ENCODE peak calls at places on chromosome 14, in nine cellular contexts. W is ovary; A is CD8-positive, alpha-beta T cell; C is heart left ventricle; D is transverse colon; J is MM.1S; Z is PC-3; K is right lobe of liver; N is prostate gland. L is an unnamed sample.

GRCh38 chr14:77832301-77832700 is 32.4 kb downstream of the ADCK1 start:
- DNase-seq in W (no peak), A (no peak), C (no peak), D (no peak), J (no peak), Z (no peak), K (no peak), N (no peak), L (no peak)

GRCh38 chr14:94079891-94080605 is 954 bp downstream of the DDX24 start:
- DNase-seq in W (no peak), A (peak; percentile 53), C (no peak), D (no peak), J (no peak), Z (no peak), K (no peak), N (no peak), L (no peak)

GRCh38 chr14:63544641-63545234 is 1.6 kb upstream of the PPP2R5E start:
- DNase-seq in W (no peak), A (no peak), C (no peak), D (no peak), J (peak; percentile 13), Z (peak; percentile 52), K (no peak), N (no peak), L (no peak)

GRCh38 chr14:89277229-89277628 is 139.8 kb downstream of the FOXN3 start:
- DNase-seq in W (no peak), A (no peak), C (no peak), D (no peak), J (no peak), Z (no peak), K (no peak), N (no peak), L (no peak)

GRCh38 chr14:62445570-62445969 is 599.7 kb downstream of the KCNH5 start:
- DNase-seq in W (no peak), A (no peak), C (no peak), D (no peak), J (no peak), Z (no peak), K (no peak), N (no peak), L (no peak)

GRCh38 chr14:94051779-94052178 is 25.6 kb downstream of the OTUB2 start:
- DNase-seq in W (peak; percentile 11), A (peak; percentile 42), C (no peak), D (no peak), J (no peak), Z (no peak), K (no peak), N (no peak), L (peak; percentile 13)

GRCh38 chr14:69693145-69693544 is 73.8 kb upstream of the SRSF5 start:
- DNase-seq in W (peak; percentile 43), A (no peak), C (no peak), D (peak; percentile 61), J (peak; percentile 12), Z (no peak), K (no peak), N (no peak), L (no peak)

GRCh38 chr14:24108336-24108874 is 6.2 kb upstream of the DCAF11 start:
- DNase-seq in W (no peak), A (no peak), C (no peak), D (no peak), J (no peak), Z (no peak), K (no peak), N (no peak), L (no peak)

GRCh38 chr14:37145395-37145794 is 27.0 kb downstream of the SLC25A21 start:
- DNase-seq in W (no peak), A (no peak), C (no peak), D (no peak), J (no peak), Z (peak; percentile 80), K (no peak), N (no peak), L (no peak)

GRCh38 chr14:37153005-37153404 is 19.4 kb downstream of the SLC25A21 start:
- DNase-seq in W (no peak), A (no peak), C (no peak), D (no peak), J (no peak), Z (no peak), K (no peak), N (no peak), L (peak; percentile 28)

GRCh38 chr14:37147310-37147875 is 25.0 kb downstream of the SLC25A21 start:
- DNase-seq in W (no peak), A (no peak), C (no peak), D (no peak), J (no peak), Z (no peak), K (no peak), N (no peak), L (no peak)

GRCh38 chr14:37153483-37153882 is 18.9 kb downstream of the SLC25A21 start:
- DNase-seq in W (no peak), A (no peak), C (no peak), D (no peak), J (no peak), Z (no peak), K (no peak), N (no peak), L (no peak)

GRCh38 chr14:37150414-37150813 is 22.0 kb downstream of the SLC25A21 start:
- DNase-seq in W (no peak), A (no peak), C (no peak), D (no peak), J (peak; percentile 42), Z (peak; percentile 76), K (no peak), N (no peak), L (no peak)
- H3K27me3 ChIP-seq in W (no peaks in the 10 kb centered on the region), A (no peaks in the 10 kb centered on the region), C (no peaks in the 10 kb centered on the region), D (no peaks in the 10 kb centered on the region), J (no peaks in the 10 kb centered on the region), Z (no peaks in the 10 kb centered on the region), K (no peaks in the 10 kb centered on the region), N (no peaks in the 10 kb centered on the region), L (no peaks in the 10 kb centered on the region)

GRCh38 chr14:76193696-76194095 is 42.0 kb downstream of the GPATCH2L start:
- DNase-seq in W (no peak), A (no peak), C (no peak), D (no peak), J (no peak), Z (peak; percentile 20), K (no peak), N (no peak), L (no peak)

GRCh38 chr14:76191297-76191696 is 39.6 kb downstream of the GPATCH2L start:
- DNase-seq in W (no peak), A (no peak), C (no peak), D (no peak), J (no peak), Z (no peak), K (no peak), N (no peak), L (peak; percentile 28)

GRCh38 chr14:76194327-76194726 is 42.6 kb downstream of the GPATCH2L start:
- DNase-seq in W (no peak), A (no peak), C (no peak), D (no peak), J (no peak), Z (no peak), K (no peak), N (no peak), L (no peak)

GRCh38 chr14:76196980-76197379 is 45.3 kb downstream of the GPATCH2L start:
- DNase-seq in W (no peak), A (no peak), C (no peak), D (no peak), J (no peak), Z (no peak), K (no peak), N (no peak), L (no peak)

GRCh38 chr14:76195003-76195402 is 43.3 kb downstream of the GPATCH2L start:
- DNase-seq in W (no peak), A (no peak), C (no peak), D (no peak), J (no peak), Z (no peak), K (no peak), N (no peak), L (no peak)
- H3K4me1 ChIP-seq in W (no peaks in the 10 kb centered on the region), A (no peaks in the 10 kb centered on the region), C (no peaks in the 10 kb centered on the region), D (no peaks in the 10 kb centered on the region), J (no peaks in the 10 kb centered on the region), Z (peaks cover 16% of the 10 kb centered on the region), K (no peaks in the 10 kb centered on the region), N (no peaks in the 10 kb centered on the region), L (no peaks in the 10 kb centered on the region)

GRCh38 chr14:101808894-101809670 is 47.6 kb downstream of the PPP2R5C start:
- DNase-seq in W (no peak), A (no peak), C (no peak), D (no peak), J (no peak), Z (no peak), K (no peak), N (no peak), L (no peak)

GRCh38 chr14:101810897-101811620 is 49.5 kb downstream of the PPP2R5C start:
- DNase-seq in W (no peak), A (no peak), C (no peak), D (no peak), J (no peak), Z (peak; percentile 60), K (no peak), N (no peak), L (no peak)

GRCh38 chr14:101812071-101812470 is 50.6 kb downstream of the PPP2R5C start:
- DNase-seq in W (no peak), A (no peak), C (no peak), D (peak; percentile 43), J (no peak), Z (no peak), K (no peak), N (no peak), L (no peak)

GRCh38 chr14:101809671-101810514 is 48.4 kb downstream of the PPP2R5C start:
- DNase-seq in W (peak; percentile 80), A (peak; percentile 85), C (peak; percentile 89), D (peak; percentile 88), J (peak; percentile 83), Z (peak; percentile 93), K (peak; percentile 87), N (peak; percentile 92), L (peak; percentile 95)

DNA sequence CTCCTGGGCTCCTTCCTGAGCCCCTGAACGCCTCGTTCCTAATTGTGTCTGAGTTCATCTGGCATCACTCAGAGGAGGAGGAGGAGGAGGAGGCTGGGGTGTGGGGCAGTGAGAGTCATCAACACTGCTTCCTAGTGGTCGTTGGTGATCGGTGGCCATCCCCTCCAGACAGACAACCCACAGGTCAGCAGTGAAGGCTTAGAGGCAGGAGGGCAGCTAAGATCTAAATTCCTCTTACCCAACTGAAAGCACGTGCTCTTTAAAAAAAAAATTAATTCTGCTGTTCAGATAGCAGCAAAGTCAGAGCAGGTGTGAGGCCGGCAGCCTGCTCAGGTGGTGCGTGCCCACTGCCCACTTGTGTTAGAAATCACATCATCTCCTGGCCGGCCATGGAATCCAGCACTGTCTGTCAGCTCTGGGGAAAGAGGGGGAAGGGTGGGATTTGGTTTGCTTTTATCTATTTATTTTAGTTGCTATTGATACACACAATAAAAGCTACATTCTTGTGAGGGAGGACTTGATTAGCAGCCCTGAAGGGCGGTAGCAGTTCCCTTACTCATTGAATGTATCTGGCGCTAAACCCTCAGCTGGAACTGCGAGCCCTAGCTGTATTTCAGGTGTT is 46.6 kb downstream of the PPP2R5C start:
- DNase-seq in W (no peak), A (no peak), C (no peak), D (no peak), J (no peak), Z (no peak), K (no peak), N (no peak), L (peak; percentile 52)
- TF ChIP-seq CTCF in W (no peak), A (no peak), C (no peak), D (no peak), J (no peak), Z (peak; percentile 36), K (no peak), N (no peak), L (no peak)

DNA sequence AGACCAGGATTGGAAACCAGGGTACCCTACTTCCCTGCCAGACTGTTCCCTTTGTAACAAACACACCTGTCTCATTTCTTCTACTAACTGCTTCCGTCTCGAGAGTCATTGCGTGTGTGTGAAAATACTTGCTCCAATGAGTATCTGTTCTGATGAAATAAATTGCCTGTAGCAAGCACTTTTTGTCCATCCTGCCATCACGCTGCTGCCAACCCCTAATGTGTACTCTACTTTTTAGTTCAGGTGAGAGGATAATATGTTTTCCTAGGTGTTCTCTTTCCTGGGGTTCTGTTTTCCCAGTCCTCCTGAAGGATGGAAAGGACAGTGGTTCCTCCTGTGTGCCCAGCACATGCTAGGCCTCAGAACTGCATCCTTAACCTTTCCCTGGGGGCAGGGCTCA is 1.0 kb downstream of the TUNAR start:
- DNase-seq in W (no peak), A (no peak), C (no peak), D (no peak), J (no peak), Z (no peak), K (no peak), N (no peak), L (no peak)
- H3K27me3 ChIP-seq in W (no peaks in the 10 kb centered on the region), A (no peaks in the 10 kb centered on the region), C (peaks cover 36% of the 10 kb centered on the region), D (peaks cover 64% of the 10 kb centered on the region), J (peaks cover 4% of the 10 kb centered on the region), Z (peaks cover 74% of the 10 kb centered on the region), K (no peaks in the 10 kb centered on the region), N (peaks cover 20% of the 10 kb centered on the region), L (no peaks in the 10 kb centered on the region)

L was measured in testis.